ENCODE peak calls at places on chromosome 2, in ten cellular contexts. One of them, this sample, is unnamed.

GRCh38 chr2:181904022-181904632 is 12.6 kb downstream of the ITPRID2 start:
- DNase-seq in Peyer's patch: no peak
- DNase-seq in A549: peak
- DNase-seq in GM12891: no peak
- DNase-seq in tibial nerve: no peak
- DNase-seq in uterus: no peak
- DNase-seq in breast epithelium: no peak
- DNase-seq in right lobe of liver: no peak
- DNase-seq in ovary: no peak
- DNase-seq in gastrocnemius medialis: no peak
- DNase-seq in this sample: no peak

GRCh38 chr2:60735496-60736250 is 20.4 kb upstream of the PAPOLG start:
- DNase-seq in Peyer's patch: no peak
- DNase-seq in A549: no peak
- DNase-seq in GM12891: no peak
- DNase-seq in tibial nerve: no peak
- DNase-seq in uterus: no peak
- DNase-seq in breast epithelium: no peak
- DNase-seq in right lobe of liver: peak
- DNase-seq in ovary: no peak
- DNase-seq in gastrocnemius medialis: no peak
- DNase-seq in this sample: no peak

GRCh38 chr2:70448041-70448440 is 105.6 kb downstream of the TGFA start:
- DNase-seq in Peyer's patch: no peak
- DNase-seq in A549: no peak
- DNase-seq in GM12891: no peak
- DNase-seq in tibial nerve: no peak
- DNase-seq in uterus: no peak
- DNase-seq in breast epithelium: no peak
- DNase-seq in right lobe of liver: no peak
- DNase-seq in ovary: no peak
- DNase-seq in gastrocnemius medialis: no peak
- DNase-seq in this sample: no peak

GRCh38 chr2:158912122-158912521 is 56.3 kb upstream of the TANC1 start:
- DNase-seq in Peyer's patch: no peak
- DNase-seq in A549: no peak
- DNase-seq in GM12891: no peak
- DNase-seq in tibial nerve: no peak
- DNase-seq in uterus: no peak
- DNase-seq in breast epithelium: no peak
- DNase-seq in right lobe of liver: no peak
- DNase-seq in ovary: no peak
- DNase-seq in gastrocnemius medialis: no peak
- DNase-seq in this sample: no peak

GRCh38 chr2:181998045-181998444 is 12.4 kb downstream of the PPP1R1C start:
- DNase-seq in Peyer's patch: no peak
- DNase-seq in A549: no peak
- DNase-seq in GM12891: no peak
- DNase-seq in tibial nerve: no peak
- DNase-seq in uterus: no peak
- DNase-seq in breast epithelium: no peak
- DNase-seq in right lobe of liver: no peak
- DNase-seq in ovary: no peak
- DNase-seq in gastrocnemius medialis: no peak
- DNase-seq in this sample: no peak

GRCh38 chr2:79084495-79085135 is 3.2 kb downstream of the REG1B start:
- DNase-seq in Peyer's patch: no peak
- DNase-seq in A549: no peak
- DNase-seq in GM12891: no peak
- DNase-seq in tibial nerve: no peak
- DNase-seq in uterus: no peak
- DNase-seq in breast epithelium: no peak
- DNase-seq in right lobe of liver: no peak
- DNase-seq in ovary: no peak
- DNase-seq in gastrocnemius medialis: no peak
- DNase-seq in this sample: no peak

GRCh38 chr2:241272298-241272721 is 43.2 kb downstream of the HDLBP start:
- DNase-seq in Peyer's patch: peak
- DNase-seq in A549: peak
- DNase-seq in GM12891: no peak
- DNase-seq in tibial nerve: no peak
- DNase-seq in uterus: peak
- DNase-seq in breast epithelium: no peak
- DNase-seq in right lobe of liver: peak
- DNase-seq in ovary: peak
- DNase-seq in gastrocnemius medialis: no peak
- DNase-seq in this sample: peak

GRCh38 chr2:177466337-177467195 is 74.0 kb downstream of the AGPS start:
- DNase-seq in Peyer's patch: no peak
- DNase-seq in A549: no peak
- DNase-seq in GM12891: no peak
- DNase-seq in tibial nerve: no peak
- DNase-seq in uterus: no peak
- DNase-seq in breast epithelium: no peak
- DNase-seq in right lobe of liver: no peak
- DNase-seq in ovary: no peak
- DNase-seq in gastrocnemius medialis: no peak
- DNase-seq in this sample: peak

GRCh38 chr2:12507295-12507694 is 209.4 kb upstream of the TRIB2 start:
- DNase-seq in Peyer's patch: no peak
- DNase-seq in A549: no peak
- DNase-seq in GM12891: no peak
- DNase-seq in tibial nerve: no peak
- DNase-seq in uterus: no peak
- DNase-seq in breast epithelium: no peak
- DNase-seq in right lobe of liver: no peak
- DNase-seq in ovary: peak
- DNase-seq in gastrocnemius medialis: no peak
- DNase-seq in this sample: no peak

GRCh38 chr2:112876257-112876970 is 34.6 kb upstream of the IL37 start:
- DNase-seq in Peyer's patch: no peak
- DNase-seq in A549: no peak
- DNase-seq in GM12891: no peak
- DNase-seq in tibial nerve: no peak
- DNase-seq in uterus: no peak
- DNase-seq in breast epithelium: no peak
- DNase-seq in right lobe of liver: no peak
- DNase-seq in ovary: no peak
- DNase-seq in gastrocnemius medialis: no peak
- DNase-seq in this sample: no peak

GRCh38 chr2:112880081-112880531 is 30.9 kb upstream of the IL37 start:
- DNase-seq in Peyer's patch: no peak
- DNase-seq in A549: no peak
- DNase-seq in GM12891: no peak
- DNase-seq in tibial nerve: no peak
- DNase-seq in uterus: no peak
- DNase-seq in breast epithelium: no peak
- DNase-seq in right lobe of liver: no peak
- DNase-seq in ovary: no peak
- DNase-seq in gastrocnemius medialis: no peak
- DNase-seq in this sample: no peak

GRCh38 chr2:112879491-112880041 is 31.4 kb upstream of the IL37 start:
- DNase-seq in Peyer's patch: no peak
- DNase-seq in A549: no peak
- DNase-seq in GM12891: no peak
- DNase-seq in tibial nerve: no peak
- DNase-seq in uterus: no peak
- DNase-seq in breast epithelium: no peak
- DNase-seq in right lobe of liver: no peak
- DNase-seq in ovary: no peak
- DNase-seq in gastrocnemius medialis: no peak
- DNase-seq in this sample: no peak

GRCh38 chr2:112876971-112877361 is 34.0 kb upstream of the IL37 start:
- DNase-seq in Peyer's patch: no peak
- DNase-seq in A549: no peak
- DNase-seq in GM12891: no peak
- DNase-seq in tibial nerve: no peak
- DNase-seq in uterus: no peak
- DNase-seq in breast epithelium: no peak
- DNase-seq in right lobe of liver: no peak
- DNase-seq in ovary: no peak
- DNase-seq in gastrocnemius medialis: no peak
- DNase-seq in this sample: no peak

DNA sequence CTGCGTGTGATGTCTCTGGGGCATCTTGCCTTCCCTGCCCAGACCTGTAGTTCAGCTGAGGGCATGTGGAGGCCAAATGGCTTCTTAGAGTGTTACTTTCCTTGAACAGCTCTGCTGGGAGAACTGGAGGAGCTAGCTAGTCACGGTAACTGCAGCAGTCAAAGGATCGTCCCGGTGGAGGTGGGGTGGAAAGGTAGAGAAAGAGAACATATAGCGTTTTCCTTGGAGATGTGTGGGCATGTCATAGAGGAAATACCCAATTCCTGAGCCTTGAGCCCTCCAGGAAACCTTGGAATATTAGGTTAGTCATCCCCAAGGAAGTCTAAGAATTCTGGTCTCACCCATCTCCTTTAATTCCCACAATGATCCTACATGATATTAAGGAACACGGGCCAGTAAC is 33.5 kb upstream of the IL37 start:
- DNase-seq in Peyer's patch: no peak
- DNase-seq in A549: no peak
- DNase-seq in GM12891: no peak
- DNase-seq in tibial nerve: no peak
- DNase-seq in uterus: no peak
- DNase-seq in breast epithelium: no peak
- DNase-seq in right lobe of liver: no peak
- DNase-seq in ovary: no peak
- DNase-seq in gastrocnemius medialis: no peak
- DNase-seq in this sample: no peak
- TF ChIP-seq POLR2A in Peyer's patch: no peak
- TF ChIP-seq POLR2A in A549: no peak
- TF ChIP-seq POLR2A in GM12891: no peak
- TF ChIP-seq POLR2A in tibial nerve: no peak
- TF ChIP-seq POLR2A in uterus: no peak
- TF ChIP-seq POLR2A in breast epithelium: no peak
- TF ChIP-seq POLR2A in right lobe of liver: no peak
- TF ChIP-seq POLR2A in ovary: no peak
- TF ChIP-seq POLR2A in gastrocnemius medialis: no peak
- TF ChIP-seq POLR2A in this sample: no peak

GRCh38 chr2:23385748-23386421 is 906 bp downstream of the KLHL29 start:
- DNase-seq in Peyer's patch: no peak
- DNase-seq in A549: peak
- DNase-seq in GM12891: peak
- DNase-seq in tibial nerve: no peak
- DNase-seq in uterus: peak
- DNase-seq in breast epithelium: no peak
- DNase-seq in right lobe of liver: no peak
- DNase-seq in ovary: peak
- DNase-seq in gastrocnemius medialis: no peak
- DNase-seq in this sample: peak

GRCh38 chr2:23385351-23385747 is 370 bp downstream of the KLHL29 start:
- DNase-seq in Peyer's patch: peak
- DNase-seq in A549: peak
- DNase-seq in GM12891: peak
- DNase-seq in tibial nerve: no peak
- DNase-seq in uterus: peak
- DNase-seq in breast epithelium: no peak
- DNase-seq in right lobe of liver: peak
- DNase-seq in ovary: no peak
- DNase-seq in gastrocnemius medialis: no peak
- DNase-seq in this sample: peak

GRCh38 chr2:23383087-23383486 is 1.9 kb upstream of the KLHL29 start:
- DNase-seq in Peyer's patch: no peak
- DNase-seq in A549: no peak
- DNase-seq in GM12891: no peak
- DNase-seq in tibial nerve: no peak
- DNase-seq in uterus: no peak
- DNase-seq in breast epithelium: no peak
- DNase-seq in right lobe of liver: no peak
- DNase-seq in ovary: no peak
- DNase-seq in gastrocnemius medialis: no peak
- DNase-seq in this sample: no peak

GRCh38 chr2:23386422-23387220 is 1.6 kb downstream of the KLHL29 start:
- DNase-seq in Peyer's patch: no peak
- DNase-seq in A549: peak
- DNase-seq in GM12891: peak
- DNase-seq in tibial nerve: no peak
- DNase-seq in uterus: peak
- DNase-seq in breast epithelium: no peak
- DNase-seq in right lobe of liver: peak
- DNase-seq in ovary: peak
- DNase-seq in gastrocnemius medialis: no peak
- DNase-seq in this sample: no peak

GRCh38 chr2:23384551-23385349 is at the start of gene KLHL29:
- DNase-seq in Peyer's patch: peak
- DNase-seq in A549: peak
- DNase-seq in GM12891: peak
- DNase-seq in tibial nerve: peak
- DNase-seq in uterus: peak
- DNase-seq in breast epithelium: peak
- DNase-seq in right lobe of liver: peak
- DNase-seq in ovary: peak
- DNase-seq in gastrocnemius medialis: peak
- DNase-seq in this sample: peak
- TF ChIP-seq POLR2A in Peyer's patch: no peak
- TF ChIP-seq POLR2A in A549: peak
- TF ChIP-seq POLR2A in GM12891: no peak
- TF ChIP-seq POLR2A in tibial nerve: peak
- TF ChIP-seq POLR2A in uterus: peak
- TF ChIP-seq POLR2A in breast epithelium: no peak
- TF ChIP-seq POLR2A in right lobe of liver: peak
- TF ChIP-seq POLR2A in ovary: no peak
- TF ChIP-seq POLR2A in gastrocnemius medialis: peak
- TF ChIP-seq POLR2A in this sample: peak

GRCh38 chr2:202375006-202375610 is 1.0 kb upstream of the BMPR2 start:
- DNase-seq in Peyer's patch: peak
- DNase-seq in A549: peak
- DNase-seq in GM12891: no peak
- DNase-seq in tibial nerve: peak
- DNase-seq in uterus: peak
- DNase-seq in breast epithelium: peak
- DNase-seq in right lobe of liver: peak
- DNase-seq in ovary: peak
- DNase-seq in gastrocnemius medialis: peak
- DNase-seq in this sample: peak
- TF ChIP-seq POLR2A in Peyer's patch: no peak
- TF ChIP-seq POLR2A in A549: peak
- TF ChIP-seq POLR2A in GM12891: no peak
- TF ChIP-seq POLR2A in tibial nerve: no peak
- TF ChIP-seq POLR2A in uterus: no peak
- TF ChIP-seq POLR2A in breast epithelium: no peak
- TF ChIP-seq POLR2A in right lobe of liver: no peak
- TF ChIP-seq POLR2A in ovary: no peak
- TF ChIP-seq POLR2A in gastrocnemius medialis: no peak
- TF ChIP-seq POLR2A in this sample: peak

DNA sequence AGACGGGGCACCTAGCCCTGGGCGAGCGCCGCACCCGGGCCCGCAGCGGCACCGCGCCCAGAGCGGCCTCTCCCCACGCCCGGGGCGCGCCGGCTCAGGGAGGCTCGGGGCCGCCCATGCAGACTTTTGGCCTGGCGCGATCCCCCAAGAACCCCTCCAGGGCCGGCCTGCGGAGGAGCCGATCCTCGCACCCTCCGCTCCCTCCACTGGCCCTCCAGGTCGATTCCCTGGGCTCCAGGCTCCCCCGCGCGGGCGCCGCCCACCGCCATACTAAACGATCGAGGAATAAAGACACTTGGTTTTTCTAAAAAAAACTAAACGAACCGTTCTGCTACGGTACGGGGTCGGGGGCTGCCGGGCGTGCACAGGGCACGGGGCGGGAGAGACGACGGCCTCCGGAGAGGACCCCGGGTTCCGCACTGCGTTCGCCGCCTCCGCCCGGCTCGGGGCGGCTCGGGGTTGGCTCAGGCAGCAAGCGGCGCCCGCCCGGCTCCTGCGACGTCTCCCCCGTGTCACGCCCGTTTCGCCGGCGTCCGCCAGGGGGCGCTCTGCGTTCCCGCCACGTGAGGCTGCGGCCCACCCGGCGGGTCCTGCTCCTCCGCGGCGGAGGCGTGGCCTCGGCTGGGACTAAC is 366 bp upstream of the KHK start:
- DNase-seq in Peyer's patch: peak
- DNase-seq in A549: peak
- DNase-seq in GM12891: peak
- DNase-seq in tibial nerve: peak
- DNase-seq in uterus: peak
- DNase-seq in breast epithelium: peak
- DNase-seq in right lobe of liver: peak
- DNase-seq in ovary: peak
- DNase-seq in gastrocnemius medialis: peak
- DNase-seq in this sample: peak
- TF ChIP-seq POLR2A in Peyer's patch: peak
- TF ChIP-seq POLR2A in A549: peak
- TF ChIP-seq POLR2A in GM12891: peak
- TF ChIP-seq POLR2A in tibial nerve: peak
- TF ChIP-seq POLR2A in uterus: peak
- TF ChIP-seq POLR2A in breast epithelium: peak
- TF ChIP-seq POLR2A in right lobe of liver: peak
- TF ChIP-seq POLR2A in ovary: peak
- TF ChIP-seq POLR2A in gastrocnemius medialis: peak
- TF ChIP-seq POLR2A in this sample: peak

This sample was measured in H54.